ENCODE peak calls at places on chromosomes 3 and 15, in five cellular contexts. One of them, this sample, is unnamed.
A peak's percentile ranks its signal among the peaks of the same experiment; 100 is the strongest.

GRCh38 chr15:71997691-71998090 is 120.3 kb downstream of the MYO9A start:
- DNase-seq in sigmoid colon: no peak
- DNase-seq in uterus: no peak
- DNase-seq in stomach: no peak
- DNase-seq in endothelial cell of umbilical vein: peak; percentile 12
- DNase-seq in this sample: no peak

GRCh38 chr15:72227192-72227586 is 3.8 kb downstream of the PKM start:
- DNase-seq in stomach: no peak
- DNase-seq in sigmoid colon: no peak
- DNase-seq in endothelial cell of umbilical vein: peak; percentile 91
- DNase-seq in uterus: peak; percentile 53
- DNase-seq in this sample: no peak

GRCh38 chr15:70276401-70276800 is 178.7 kb upstream of the TLE3 start:
- DNase-seq in uterus: no peak
- DNase-seq in stomach: no peak
- DNase-seq in sigmoid colon: no peak
- DNase-seq in endothelial cell of umbilical vein: no peak
- DNase-seq in this sample: no peak

GRCh38 chr3:48899298-48899697 is 616 bp upstream of the SLC25A20 start:
- DNase-seq in sigmoid colon: no peak
- DNase-seq in stomach: no peak
- DNase-seq in uterus: no peak
- DNase-seq in endothelial cell of umbilical vein: no peak
- DNase-seq in this sample: no peak

GRCh38 chr15:73926191-73927002 is at the start of gene LOXL1:
- DNase-seq in uterus: peak; percentile 72
- DNase-seq in endothelial cell of umbilical vein: peak; percentile 56
- DNase-seq in stomach: peak; percentile 70
- DNase-seq in sigmoid colon: peak; percentile 90
- DNase-seq in this sample: peak; percentile 43

GRCh38 chr3:42099020-42099765 is 8.0 kb downstream of the TRAK1 start:
- DNase-seq in sigmoid colon: no peak
- DNase-seq in endothelial cell of umbilical vein: no peak
- DNase-seq in uterus: no peak
- DNase-seq in stomach: no peak
- DNase-seq in this sample: no peak

GRCh38 chr3:123078101-123078500 is 11.3 kb downstream of the PDIA5 start:
- DNase-seq in sigmoid colon: no peak
- DNase-seq in stomach: no peak
- DNase-seq in uterus: no peak
- DNase-seq in endothelial cell of umbilical vein: no peak
- DNase-seq in this sample: peak; percentile 50

GRCh38 chr3:46700772-46701171 is 420 bp upstream of the TMIE start:
- DNase-seq in endothelial cell of umbilical vein: no peak
- DNase-seq in sigmoid colon: no peak
- DNase-seq in stomach: no peak
- DNase-seq in uterus: peak; percentile 47
- DNase-seq in this sample: peak; percentile 75

GRCh38 chr3:36166477-36166876 is 213.8 kb upstream of the STAC start:
- DNase-seq in stomach: no peak
- DNase-seq in uterus: no peak
- DNase-seq in sigmoid colon: no peak
- DNase-seq in endothelial cell of umbilical vein: peak; percentile 10
- DNase-seq in this sample: peak; percentile 74

GRCh38 chr15:75599396-75599795 is 20.3 kb upstream of the PTPN9 start:
- DNase-seq in uterus: no peak
- DNase-seq in sigmoid colon: no peak
- DNase-seq in stomach: no peak
- DNase-seq in endothelial cell of umbilical vein: no peak
- DNase-seq in this sample: no peak

GRCh38 chr3:101259485-101260341 is 60.7 kb downstream of the IMPG2 start:
- DNase-seq in endothelial cell of umbilical vein: no peak
- DNase-seq in sigmoid colon: no peak
- DNase-seq in uterus: no peak
- DNase-seq in stomach: no peak
- DNase-seq in this sample: no peak

GRCh38 chr15:83365370-83365938 is 81.0 kb upstream of the BNC1 start:
- DNase-seq in sigmoid colon: no peak
- DNase-seq in stomach: no peak
- DNase-seq in uterus: peak; percentile 16
- DNase-seq in endothelial cell of umbilical vein: peak; percentile 8
- DNase-seq in this sample: no peak

GRCh38 chr15:46576611-46577010 is 941.8 kb downstream of the SQOR start:
- DNase-seq in sigmoid colon: no peak
- DNase-seq in uterus: no peak
- DNase-seq in endothelial cell of umbilical vein: no peak
- DNase-seq in stomach: no peak
- DNase-seq in this sample: no peak

GRCh38 chr3:157713101-157713500 is 209.9 kb upstream of the VEPH1 start:
- DNase-seq in sigmoid colon: no peak
- DNase-seq in endothelial cell of umbilical vein: no peak
- DNase-seq in stomach: no peak
- DNase-seq in uterus: no peak
- DNase-seq in this sample: no peak

GRCh38 chr3:66121288-66121687 is 82.6 kb upstream of the MAGI1 start:
- DNase-seq in endothelial cell of umbilical vein: no peak
- DNase-seq in stomach: no peak
- DNase-seq in sigmoid colon: no peak
- DNase-seq in uterus: no peak
- DNase-seq in this sample: no peak

GRCh38 chr15:76972420-76973361 is 22.2 kb upstream of the PSTPIP1 start:
- DNase-seq in endothelial cell of umbilical vein: peak; percentile 85
- DNase-seq in uterus: peak; percentile 57
- DNase-seq in stomach: no peak
- DNase-seq in sigmoid colon: no peak
- DNase-seq in this sample: peak; percentile 73

GRCh38 chr15:47505712-47506542 is 211.4 kb upstream of the SEMA6D start:
- DNase-seq in uterus: no peak
- DNase-seq in stomach: no peak
- DNase-seq in sigmoid colon: no peak
- DNase-seq in endothelial cell of umbilical vein: peak; percentile 43
- DNase-seq in this sample: no peak

GRCh38 chr3:50610181-50610971 is 1.2 kb downstream of the CISH start:
- DNase-seq in stomach: peak; percentile 84
- DNase-seq in uterus: no peak
- DNase-seq in endothelial cell of umbilical vein: no peak
- DNase-seq in sigmoid colon: no peak
- DNase-seq in this sample: peak; percentile 51

GRCh38 chr3:159637895-159638542 is 350.6 kb upstream of the IL12A start:
- DNase-seq in sigmoid colon: no peak
- DNase-seq in stomach: no peak
- DNase-seq in endothelial cell of umbilical vein: no peak
- DNase-seq in uterus: no peak
- DNase-seq in this sample: no peak

GRCh38 chr15:41416742-41417417 is at the start of gene RTF1:
- DNase-seq in sigmoid colon: peak; percentile 96
- DNase-seq in endothelial cell of umbilical vein: peak; percentile 94
- DNase-seq in stomach: peak; percentile 97
- DNase-seq in uterus: peak; percentile 93
- DNase-seq in this sample: peak; percentile 97
- TF ChIP-seq POLR2A in sigmoid colon: no peak
- TF ChIP-seq POLR2A in endothelial cell of umbilical vein: peak; percentile 83
- TF ChIP-seq POLR2A in stomach: no peak
- TF ChIP-seq POLR2A in uterus: peak; percentile 80
- TF ChIP-seq POLR2A in this sample: peak; percentile 80

GRCh38 chr15:31867536-31868442 is 162.5 kb upstream of the CHRNA7 start:
- DNase-seq in stomach: peak; percentile 63
- DNase-seq in sigmoid colon: no peak
- DNase-seq in endothelial cell of umbilical vein: peak; percentile 48
- DNase-seq in uterus: peak; percentile 27
- DNase-seq in this sample: peak; percentile 51

GRCh38 chr15:31871159-31871886 is 159.0 kb upstream of the CHRNA7 start:
- DNase-seq in endothelial cell of umbilical vein: no peak
- DNase-seq in sigmoid colon: no peak
- DNase-seq in uterus: no peak
- DNase-seq in stomach: no peak
- DNase-seq in this sample: no peak

GRCh38 chr15:31870336-31871158 is 159.8 kb upstream of the CHRNA7 start:
- DNase-seq in sigmoid colon: peak; percentile 89
- DNase-seq in endothelial cell of umbilical vein: peak; percentile 71
- DNase-seq in uterus: peak; percentile 76
- DNase-seq in stomach: peak; percentile 86
- DNase-seq in this sample: peak; percentile 75

GRCh38 chr15:31871887-31872281 is 158.4 kb upstream of the CHRNA7 start:
- DNase-seq in endothelial cell of umbilical vein: no peak
- DNase-seq in uterus: no peak
- DNase-seq in stomach: no peak
- DNase-seq in sigmoid colon: no peak
- DNase-seq in this sample: no peak

DNA sequence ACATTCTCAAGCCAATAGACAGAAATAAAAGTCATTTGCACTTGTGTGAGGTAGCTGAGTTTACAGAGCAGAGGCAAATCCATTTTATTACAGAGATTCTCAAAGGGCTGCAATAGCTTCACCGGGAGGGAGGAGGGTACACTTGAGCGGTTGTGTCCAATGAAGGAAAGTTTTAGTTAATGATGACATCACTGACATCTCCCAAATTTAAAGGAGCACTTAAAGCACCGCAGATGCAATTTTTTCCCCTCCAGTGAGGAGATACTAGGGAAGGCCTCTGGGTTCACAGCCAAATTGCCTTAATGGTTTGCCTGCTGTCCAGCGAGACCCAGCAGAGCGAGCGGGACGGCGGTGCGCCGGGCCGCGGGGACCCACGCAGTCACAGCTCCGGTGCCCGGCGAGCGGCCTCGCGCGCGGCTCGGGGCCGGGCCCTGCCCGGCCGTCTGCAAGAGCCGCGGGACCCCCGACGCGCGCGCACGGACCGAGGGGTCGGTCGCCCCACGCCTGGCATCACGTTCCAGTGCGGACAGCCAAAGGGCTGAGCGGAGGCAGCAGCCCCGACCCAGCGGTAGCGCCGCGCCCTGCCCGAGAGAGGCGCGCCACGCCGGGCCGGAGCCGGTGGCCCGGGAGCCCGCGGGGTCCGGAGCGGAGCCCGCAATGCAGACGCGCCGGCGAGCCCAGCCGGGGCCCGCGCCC is 160.5 kb upstream of the CHRNA7 start:
- DNase-seq in uterus: no peak
- DNase-seq in endothelial cell of umbilical vein: no peak
- DNase-seq in sigmoid colon: no peak
- DNase-seq in stomach: no peak
- DNase-seq in this sample: no peak
- H3K4me3 ChIP-seq in uterus: peak overlapping the region; percentile 64
- H3K4me3 ChIP-seq in endothelial cell of umbilical vein: no peak overlapping the region
- H3K4me3 ChIP-seq in sigmoid colon: peak overlapping the region; percentile 16
- H3K4me3 ChIP-seq in stomach: peak overlapping the region; percentile 72
- H3K4me3 ChIP-seq in this sample: peak overlapping the region; percentile 84

GRCh38 chr3:52299815-52300611 is 12.4 kb downstream of the GLYCTK start:
- DNase-seq in sigmoid colon: no peak
- DNase-seq in uterus: no peak
- DNase-seq in stomach: peak; percentile 62
- DNase-seq in endothelial cell of umbilical vein: peak; percentile 62
- DNase-seq in this sample: peak; percentile 95
- TF ChIP-seq POLR2A in sigmoid colon: no peak
- TF ChIP-seq POLR2A in uterus: no peak
- TF ChIP-seq POLR2A in stomach: no peak
- TF ChIP-seq POLR2A in endothelial cell of umbilical vein: no peak
- TF ChIP-seq POLR2A in this sample: peak; percentile 57

GRCh38 chr15:91320106-91320505 is 220.0 kb downstream of the SV2B start:
- DNase-seq in uterus: no peak
- DNase-seq in stomach: no peak
- DNase-seq in endothelial cell of umbilical vein: no peak
- DNase-seq in sigmoid colon: no peak
- DNase-seq in this sample: no peak
- H3K4me3 ChIP-seq in uterus: no peak overlapping the region
- H3K4me3 ChIP-seq in stomach: no peak overlapping the region
- H3K4me3 ChIP-seq in endothelial cell of umbilical vein: no peak overlapping the region
- H3K4me3 ChIP-seq in sigmoid colon: no peak overlapping the region
- H3K4me3 ChIP-seq in this sample: no peak overlapping the region

GRCh38 chr3:25428003-25428861 is at the start of gene RARB:
- DNase-seq in endothelial cell of umbilical vein: peak; percentile 98
- DNase-seq in sigmoid colon: peak; percentile 92
- DNase-seq in stomach: peak; percentile 61
- DNase-seq in uterus: peak; percentile 89
- DNase-seq in this sample: peak; percentile 73
- TF ChIP-seq POLR2A in endothelial cell of umbilical vein: peak; percentile 96
- TF ChIP-seq POLR2A in sigmoid colon: peak; percentile 94
- TF ChIP-seq POLR2A in stomach: peak; percentile 44
- TF ChIP-seq POLR2A in uterus: peak; percentile 86
- TF ChIP-seq POLR2A in this sample: peak; percentile 86

GRCh38 chr3:143105170-143105569 is 14.4 kb upstream of the CHST2 start:
- DNase-seq in sigmoid colon: no peak
- DNase-seq in uterus: no peak
- DNase-seq in endothelial cell of umbilical vein: no peak
- DNase-seq in stomach: no peak
- DNase-seq in this sample: no peak

GRCh38 chr3:143110371-143110770 is 9.2 kb upstream of the CHST2 start:
- DNase-seq in sigmoid colon: no peak
- DNase-seq in stomach: no peak
- DNase-seq in endothelial cell of umbilical vein: no peak
- DNase-seq in uterus: no peak
- DNase-seq in this sample: no peak

GRCh38 chr3:143109861-143110260 is 9.7 kb upstream of the CHST2 start:
- DNase-seq in endothelial cell of umbilical vein: no peak
- DNase-seq in sigmoid colon: no peak
- DNase-seq in stomach: no peak
- DNase-seq in uterus: no peak
- DNase-seq in this sample: no peak
- H3K4me3 ChIP-seq in endothelial cell of umbilical vein: no peak overlapping the region
- H3K4me3 ChIP-seq in sigmoid colon: no peak overlapping the region
- H3K4me3 ChIP-seq in stomach: no peak overlapping the region
- H3K4me3 ChIP-seq in uterus: no peak overlapping the region
- H3K4me3 ChIP-seq in this sample: no peak overlapping the region

GRCh38 chr15:36867436-36867835 is 232.9 kb downstream of the MEIS2 start:
- DNase-seq in sigmoid colon: no peak
- DNase-seq in stomach: no peak
- DNase-seq in endothelial cell of umbilical vein: no peak
- DNase-seq in uterus: no peak
- DNase-seq in this sample: no peak
- TF ChIP-seq POLR2A in sigmoid colon: no peak
- TF ChIP-seq POLR2A in stomach: no peak
- TF ChIP-seq POLR2A in endothelial cell of umbilical vein: no peak
- TF ChIP-seq POLR2A in uterus: no peak
- TF ChIP-seq POLR2A in this sample: no peak